ENCODE peak calls at places on chromosomes 3 and 15, in four cellular contexts. A, K, J and R are unnamed samples.
A peak's percentile ranks its signal among the peaks of the same experiment; 100 is the strongest.

GRCh38 chr3:46312996-46313395 is 40.9 kb upstream of the CCR2 start:
- DNase-seq in K (peak; percentile 58), A (no peak), J (no peak), R (no peak)

GRCh38 chr3:141454906-141455602 is 31.8 kb upstream of the RASA2 start:
- DNase-seq in A (peak; percentile 95), J (peak; percentile 76), K (peak; percentile 89), R (peak; percentile 63)

GRCh38 chr3:110106805-110107204 is 769.5 kb upstream of the DPPA4 start:
- DNase-seq in K (peak; percentile 45), A (no peak), J (no peak), R (no peak)

GRCh38 chr15:100694381-100695012 is 92.1 kb downstream of the ASB7 start:
- DNase-seq in A (no peak), K (peak; percentile 75), J (no peak), R (no peak)

GRCh38 chr3:137770821-137771399 is 6.8 kb downstream of the SOX14 start:
- DNase-seq in A (no peak), K (no peak), J (no peak), R (no peak)

GRCh38 chr3:60047426-60048200 is 997.8 kb upstream of the CFAP20DC start:
- DNase-seq in J (no peak), K (no peak), A (no peak), R (no peak)

GRCh38 chr3:107431048-107431297 is 53.7 kb downstream of the CCDC54 start:
- DNase-seq in A (no peak), K (no peak), J (no peak), R (no peak)

GRCh38 chr3:176167272-176167671 is 1030.0 kb downstream of the TBL1XR1 start:
- DNase-seq in A (no peak), K (no peak), J (no peak), R (no peak)

GRCh38 chr3:5057857-5058324 is 64.2 kb upstream of the ARL8B start:
- DNase-seq in J (peak; percentile 75), A (peak; percentile 62), K (peak; percentile 93), R (peak; percentile 79)

GRCh38 chr15:74191798-74192197 is 10.8 kb downstream of the STRA6 start:
- DNase-seq in A (no peak), K (no peak), J (no peak), R (no peak)

DNA sequence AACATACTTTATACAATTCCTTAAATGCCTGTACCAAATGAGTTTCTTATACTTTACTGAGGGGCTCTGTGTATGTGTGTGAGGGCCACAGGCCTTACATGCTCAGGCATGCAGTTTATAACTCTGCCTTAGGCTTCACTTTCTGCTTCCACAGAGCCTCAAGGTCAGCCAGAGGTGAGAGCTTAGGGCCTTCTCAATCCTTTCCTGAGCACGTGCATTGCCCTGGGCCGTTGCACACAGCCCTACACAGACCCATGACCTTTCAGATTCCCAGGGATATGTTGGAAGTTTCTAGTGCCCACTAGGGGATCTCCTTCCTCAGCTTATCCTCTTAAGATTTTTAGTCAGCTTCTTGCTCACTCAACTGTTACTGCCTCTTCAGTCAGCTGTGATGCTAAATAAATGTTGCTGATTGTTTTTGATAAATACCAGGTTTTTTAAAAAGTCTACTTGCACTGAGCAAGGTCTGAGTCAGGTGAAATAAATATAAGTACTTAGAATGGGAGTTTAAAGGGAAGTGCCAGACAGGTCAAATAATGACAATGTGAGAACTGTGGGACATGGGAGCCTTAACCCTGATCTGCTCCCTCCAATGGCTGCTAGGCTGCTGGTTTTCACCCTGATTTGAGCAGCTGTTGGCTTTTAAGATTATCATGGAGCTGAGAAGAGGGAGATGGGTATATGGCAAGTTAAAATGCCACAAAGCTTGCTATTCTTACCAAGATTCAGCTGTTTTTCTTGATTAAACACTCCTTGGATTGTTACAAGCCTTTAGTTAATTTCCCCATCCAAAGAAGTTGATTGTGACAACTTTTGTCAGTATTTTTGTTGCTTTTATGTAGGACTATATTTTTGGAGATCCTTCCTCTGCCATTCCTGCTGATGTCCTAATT is 169.5 kb downstream of the PLD1 start:
- DNase-seq in A (no peak), K (peak; percentile 41), J (peak; percentile 81), R (no peak)
- TF ChIP-seq CTCF in A (no peak), K (peak; percentile 26), J (peak; percentile 19), R (peak; percentile 41)

GRCh38 chr3:123884258-123884831 is at the start of gene MYLK:
- DNase-seq in K (peak; percentile 87), A (peak; percentile 83), J (peak; percentile 94), R (peak; percentile 75)
- H3K4me3 ChIP-seq in K (peak within 1 kb of the TSS; percentile 56), A (peak within 1 kb of the TSS; percentile 86), J (peak within 1 kb of the TSS; percentile 51), R (peak within 1 kb of the TSS; percentile 76)

DNA sequence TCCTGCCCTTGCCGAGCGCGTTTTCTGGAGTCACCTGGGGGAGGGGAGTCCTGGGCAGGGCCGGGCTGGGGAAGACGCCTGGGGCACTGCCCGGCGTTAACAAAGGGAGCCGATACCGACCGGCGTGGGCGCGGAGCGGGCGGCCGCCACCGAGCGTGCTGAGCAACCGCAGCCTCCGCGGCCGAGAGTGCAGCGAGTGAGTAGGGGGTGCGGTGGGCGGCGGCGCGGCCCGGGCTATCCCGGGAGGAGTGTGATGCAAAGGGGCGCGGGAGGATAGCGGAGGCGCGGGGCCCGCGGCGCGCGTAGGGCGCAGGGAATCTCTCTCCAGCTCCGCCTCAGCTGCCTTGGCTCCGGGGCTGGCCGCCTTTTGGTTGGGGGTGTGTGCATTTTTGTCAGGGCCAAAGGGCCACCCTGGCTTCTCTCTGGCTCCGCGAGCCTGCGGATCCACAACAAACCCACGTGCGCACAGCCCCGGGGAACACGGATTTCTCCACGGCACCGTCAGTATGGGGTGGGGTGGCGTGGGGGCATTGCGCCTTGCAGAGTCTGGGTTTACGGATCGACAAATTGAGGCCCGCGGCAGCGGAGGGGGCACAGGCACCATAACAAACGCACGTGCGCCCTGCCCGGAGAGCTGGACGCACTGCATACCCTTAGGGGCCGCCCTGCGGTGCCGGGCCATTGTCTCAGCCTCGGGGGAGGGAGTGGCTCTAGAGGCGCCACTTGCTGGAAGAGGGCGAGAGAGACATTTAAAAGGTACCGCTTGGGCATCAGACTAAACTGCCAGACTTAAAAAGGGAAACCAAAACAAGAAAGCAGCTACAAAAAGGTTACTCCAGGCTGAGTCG is 537 bp downstream of the ST6GAL1 start:
- DNase-seq in A (peak; percentile 23), J (peak; percentile 84), K (peak; percentile 66), R (no peak)
- TF ChIP-seq CTCF in A (no peak), J (peak; percentile 11), K (peak; percentile 23), R (no peak)

GRCh38 chr3:108822167-108822897 is at the start of gene TRAT1:
- DNase-seq in K (no peak), J (no peak), A (no peak), R (no peak)
- H3K4me3 ChIP-seq in K (no peak within 1 kb of the TSS), J (no peak within 1 kb of the TSS), A (no peak within 1 kb of the TSS), R (no peak within 1 kb of the TSS)

GRCh38 chr3:195717852-195718476 is 2.8 kb upstream of the MUC20 start:
- DNase-seq in K (no peak), J (no peak), A (no peak), R (no peak)

GRCh38 chr3:195715134-195715533 is 5.6 kb upstream of the MUC20 start:
- DNase-seq in J (no peak), K (no peak), A (no peak), R (no peak)

GRCh38 chr3:195715583-195716266 is 5.1 kb upstream of the MUC20 start:
- DNase-seq in K (no peak), J (no peak), A (no peak), R (no peak)

GRCh38 chr3:195717416-195717815 is 3.4 kb upstream of the MUC20 start:
- DNase-seq in K (no peak), A (no peak), J (no peak), R (no peak)

GRCh38 chr3:195718477-195718984 is 2.2 kb upstream of the MUC20 start:
- DNase-seq in A (no peak), K (no peak), J (no peak), R (no peak)
- TF ChIP-seq CTCF in A (no peak), K (no peak), J (no peak), R (no peak)

GRCh38 chr3:170277833-170278586 is 55.8 kb downstream of the PRKCI start:
- DNase-seq in A (no peak), K (no peak), J (no peak), R (no peak)
- H3K4me3 ChIP-seq in A (no peak overlapping the region), K (no peak overlapping the region), J (no peak overlapping the region), R (no peak overlapping the region)

DNA sequence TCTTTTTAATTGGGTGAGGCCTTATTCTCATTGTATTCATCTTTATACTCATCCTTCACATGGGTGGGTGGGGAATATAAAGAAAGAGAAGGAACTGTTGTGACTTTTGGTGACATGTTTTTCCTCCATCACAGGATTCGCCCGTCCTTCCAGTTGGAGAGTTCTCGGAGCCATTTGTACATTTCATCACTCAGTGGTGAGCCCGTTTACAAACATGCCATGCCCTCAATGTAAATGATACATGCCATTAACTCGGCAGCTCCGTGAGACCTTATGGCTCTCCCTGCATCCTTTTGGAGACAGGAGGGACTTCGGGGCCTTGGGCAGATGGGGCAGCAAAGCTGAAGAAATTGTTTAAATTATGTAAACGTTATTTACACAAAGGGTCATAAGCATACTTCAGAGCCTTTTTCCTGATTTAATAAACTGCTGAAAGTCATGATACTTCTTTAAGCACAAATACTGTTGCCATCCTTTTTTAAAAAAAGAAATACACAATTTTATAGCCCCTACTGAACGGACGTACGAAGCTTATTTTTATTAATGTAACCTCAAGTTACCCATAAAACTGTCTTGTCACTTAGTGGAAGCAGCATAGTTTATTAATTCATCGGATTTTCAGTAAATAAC is 55.7 kb upstream of the SKOR1 start:
- DNase-seq in A (no peak), J (no peak), K (no peak), R (no peak)
- TF ChIP-seq CTCF in A (no peak), J (no peak), K (no peak), R (no peak)

DNA sequence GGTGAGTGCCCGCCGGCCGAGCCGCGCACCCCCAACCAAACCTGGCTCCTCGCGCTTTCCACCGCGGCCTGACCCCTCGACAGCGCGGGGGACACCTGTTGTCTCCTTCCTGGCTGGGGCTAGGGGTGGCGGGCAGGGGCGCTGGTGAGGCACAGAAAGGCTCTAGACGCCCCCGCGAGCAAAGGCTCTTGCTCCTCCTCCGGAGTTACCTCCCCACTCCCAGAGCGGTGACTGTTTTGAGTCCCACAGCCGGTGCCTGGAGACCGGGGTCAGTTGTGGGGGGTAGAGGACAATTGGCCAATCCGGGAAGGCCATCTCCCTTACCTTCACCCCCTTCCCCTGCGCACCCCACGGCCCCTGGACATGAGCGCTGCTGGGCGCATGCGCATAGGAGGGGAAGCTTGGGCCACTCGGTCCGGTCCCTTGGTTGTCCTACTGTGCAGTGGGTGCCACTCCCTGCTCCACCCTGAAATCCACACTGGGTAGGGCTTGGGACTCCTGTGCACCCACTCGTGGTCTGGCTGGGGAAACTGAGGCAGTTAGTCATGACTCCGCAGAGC is 554 bp downstream of the CHST13 start:
- DNase-seq in A (peak; percentile 34), J (no peak), K (no peak), R (no peak)
- H3K4me3 ChIP-seq in A (peak overlapping the region; percentile 57), J (peak overlapping the region; percentile 39), K (no peak overlapping the region), R (peak overlapping the region; percentile 26)

DNA sequence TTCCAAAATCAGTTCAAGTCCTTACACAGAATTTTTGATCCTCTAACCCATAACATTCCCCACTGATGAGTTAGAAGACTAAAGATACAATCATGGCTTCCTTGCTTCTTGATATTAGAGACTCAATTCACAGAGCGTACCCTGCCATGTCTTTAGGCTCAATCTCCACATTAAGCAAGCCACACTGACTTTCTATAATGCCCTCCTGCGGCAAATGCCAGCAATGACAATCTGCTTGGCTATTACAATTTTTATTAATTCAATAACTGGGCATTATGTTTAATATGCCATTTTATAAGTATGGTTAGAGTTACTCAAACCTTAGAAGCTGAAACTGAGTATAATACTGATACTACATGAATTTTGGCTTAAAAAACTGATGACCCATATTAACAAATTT is 479.7 kb upstream of the NR2F2 start:
- DNase-seq in A (no peak), K (no peak), J (peak; percentile 13), R (no peak)
- TF ChIP-seq CTCF in A (peak; percentile 30), K (no peak), J (no peak), R (no peak)